ENCODE peak calls at places on chromosomes 2 and 18, in five cellular contexts. A is WTC11, V is uterus, X is EL, P is ovary. T is an unnamed sample.

GRCh38 chr2:79009388-79009787 is 16.1 kb upstream of the REG3G start:
- DNase-seq in A (no peak), V (no peak), X (no peak), P (no peak), T (no peak)

GRCh38 chr2:63053889-63054725 is 3.5 kb downstream of the OTX1 start:
- DNase-seq in A (peak), V (peak), X (peak), P (no peak), T (peak)

GRCh38 chr2:169999041-169999440 is 171.8 kb downstream of the UBR3 start:
- DNase-seq in A (no peak), V (no peak), X (no peak), P (no peak), T (no peak)

GRCh38 chr2:47203996-47204395 is 48.9 kb upstream of the STPG4 start:
- DNase-seq in A (no peak), V (no peak), X (no peak), P (no peak), T (no peak)

GRCh38 chr2:166632616-166633015 is 138.6 kb upstream of the SCN7A start:
- DNase-seq in A (no peak), V (no peak), X (peak), P (no peak), T (no peak)

GRCh38 chr2:150142561-150142960 is 344.9 kb downstream of the RND3 start:
- DNase-seq in A (no peak), V (no peak), X (peak), P (no peak), T (no peak)

GRCh38 chr2:237227190-237227988 is 141.7 kb downstream of the COPS8 start:
- DNase-seq in A (no peak), V (no peak), X (peak), P (no peak), T (no peak)

GRCh38 chr2:217459675-217460405 is 543.0 kb downstream of the TNS1 start:
- DNase-seq in A (no peak), V (no peak), X (peak), P (no peak), T (no peak)

GRCh38 chr18:2906522-2907458 is 60.0 kb downstream of the EMILIN2 start:
- DNase-seq in A (peak), V (peak), X (peak), P (peak), T (peak)

GRCh38 chr2:206962966-206963365 is 23.6 kb downstream of the CPO start:
- DNase-seq in A (no peak), V (no peak), X (no peak), P (no peak), T (no peak)

GRCh38 chr2:102155131-102155702 is 12.7 kb downstream of the IL1R1 start:
- DNase-seq in A (no peak), V (no peak), X (no peak), P (no peak), T (no peak)

GRCh38 chr2:228599297-228599696 is 417.8 kb upstream of the SPHKAP start:
- DNase-seq in A (no peak), V (no peak), X (no peak), P (no peak), T (no peak)

GRCh38 chr2:222568866-222569265 is 87.0 kb downstream of the FARSB start:
- DNase-seq in A (no peak), V (peak), X (peak), P (peak), T (no peak)

GRCh38 chr18:25099838-25100393 is 252.1 kb downstream of the ZNF521 start:
- DNase-seq in A (no peak), V (no peak), X (peak), P (peak), T (no peak)

GRCh38 chr2:18856766-18857165 is 267.4 kb upstream of the NT5C1B start:
- DNase-seq in A (no peak), V (no peak), X (peak), P (no peak), T (no peak)

GRCh38 chr2:15939854-15940660 is at the start of gene MYCN:
- DNase-seq in A (peak), V (peak), X (peak), P (peak), T (no peak)